ENCODE peak calls at places on chromosomes 2 and 18, in nine cellular contexts. H is HFF-Myc; T is GM23338; R is IMR-90; A is HCT116; I is CD8-positive, alpha-beta T cell; M is left lung; C is astrocyte of the spinal cord; G is WERI-Rb-1. D is an unnamed sample.

GRCh38 chr2:159094173-159094737 is 125.8 kb downstream of the TANC1 start:
- DNase-seq in H (peak), T (no peak), R (peak), A (no peak), I (no peak), M (peak), C (peak), G (no peak), D (peak)

GRCh38 chr18:49628119-49628518 is 66.3 kb downstream of the LIPG start:
- DNase-seq in H (no peak), T (no peak), R (no peak), A (no peak), I (no peak), M (no peak), C (no peak), G (no peak), D (no peak)

GRCh38 chr2:224666951-224667553 is 49.1 kb downstream of the CCDC195 start:
- DNase-seq in H (no peak), T (no peak), R (no peak), A (no peak), I (no peak), M (no peak), C (no peak), G (no peak), D (no peak)

GRCh38 chr2:238881353-238882082 is 33.6 kb downstream of the TWIST2 start:
- DNase-seq in H (no peak), T (no peak), R (no peak), A (no peak), I (no peak), M (no peak), C (no peak), G (no peak), D (no peak)

GRCh38 chr2:43040084-43040854 is 186.1 kb downstream of the ZFP36L2 start:
- DNase-seq in H (no peak), T (no peak), R (no peak), A (no peak), I (no peak), M (peak), C (no peak), G (no peak), D (no peak)

GRCh38 chr2:156339110-156339847 is 6.8 kb upstream of the NR4A2 start:
- DNase-seq in H (no peak), T (no peak), R (no peak), A (peak), I (no peak), M (no peak), C (no peak), G (no peak), D (no peak)

GRCh38 chr2:69177063-69177771 is 164.2 kb downstream of the ANTXR1 start:
- DNase-seq in H (peak), T (peak), R (peak), A (no peak), I (no peak), M (peak), C (peak), G (peak), D (no peak)

GRCh38 chr18:44723366-44723765 is 42.7 kb downstream of the SETBP1 start:
- DNase-seq in H (no peak), T (no peak), R (no peak), A (no peak), I (no peak), M (no peak), C (no peak), G (no peak), D (no peak)

GRCh38 chr2:109171444-109172334 is 42.7 kb downstream of the SH3RF3 start:
- DNase-seq in H (peak), T (no peak), R (peak), A (no peak), I (no peak), M (peak), C (peak), G (no peak), D (no peak)

GRCh38 chr2:148201075-148202004 is 180.4 kb downstream of the MBD5 start:
- DNase-seq in H (peak), T (peak), R (peak), A (peak), I (peak), M (no peak), C (peak), G (peak), D (no peak)

GRCh38 chr18:7070466-7070865 is 47.1 kb downstream of the LAMA1 start:
- DNase-seq in H (no peak), T (no peak), R (no peak), A (no peak), I (no peak), M (no peak), C (no peak), G (no peak), D (no peak)

GRCh38 chr2:173427887-173428683 is 73.4 kb downstream of the CDCA7 start:
- DNase-seq in H (peak), T (no peak), R (peak), A (no peak), I (no peak), M (no peak), C (peak), G (no peak), D (no peak)

DNA sequence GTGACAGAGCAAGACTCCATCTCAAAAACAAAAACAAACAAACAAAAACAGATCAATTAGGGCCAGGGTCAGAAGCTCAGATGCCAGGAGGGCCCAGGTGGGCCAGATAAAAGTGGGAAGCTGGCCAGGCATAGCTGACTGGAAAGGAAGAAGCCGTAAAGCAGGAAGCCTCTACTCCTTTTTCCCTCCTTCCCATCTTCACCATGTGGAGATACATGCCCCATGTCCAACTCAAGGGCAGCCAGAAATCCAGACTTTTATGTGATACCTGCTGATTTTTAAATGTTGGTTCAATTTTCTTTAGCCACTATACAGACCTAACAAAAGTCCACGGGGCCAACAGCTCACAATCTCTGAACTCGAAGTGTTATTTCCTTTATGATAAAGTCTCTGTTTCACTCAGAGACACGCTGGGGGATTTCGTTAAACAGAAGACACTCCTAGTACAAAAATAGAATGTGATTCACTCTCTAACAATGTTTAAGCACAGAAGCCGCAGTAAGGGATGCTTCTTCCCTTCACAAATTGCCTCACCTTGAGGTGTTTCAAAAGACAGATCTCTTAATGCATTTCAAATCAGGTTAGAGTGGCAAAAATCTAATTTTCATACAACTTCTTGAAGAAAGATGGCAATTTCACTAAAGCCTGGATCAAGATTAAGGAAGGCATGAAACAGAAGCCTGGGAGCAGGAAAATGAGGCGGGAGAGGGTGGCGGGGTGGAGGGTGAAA is 14.0 kb downstream of the TMEM247 start:
- DNase-seq in H (no peak), T (no peak), R (peak), A (no peak), I (no peak), M (no peak), C (peak), G (no peak), D (no peak)
- H3K4me3 ChIP-seq in H (no peak), T (no peak), R (no peak), A (no peak), I (no peak), M (no peak), C (no peak), G (no peak), D (no peak)

GRCh38 chr2:184067502-184067901 is 530.8 kb upstream of the ZNF804A start:
- DNase-seq in H (no peak), T (peak), R (no peak), A (no peak), I (no peak), M (no peak), C (no peak), G (no peak), D (no peak)
- TF ChIP-seq CTCF in H (no peak), T (peak), R (no peak), A (peak), I (no peak), M (no peak), C (no peak), G (no peak), D (peak)

GRCh38 chr2:229920011-229920781 is 1.6 kb downstream of the TRIP12 start:
- DNase-seq in H (no peak), T (no peak), R (no peak), A (no peak), I (peak), M (no peak), C (peak), G (peak), D (no peak)
- H3K4me3 ChIP-seq in H (peak), T (peak), R (peak), A (peak), I (peak), M (peak), C (peak), G (peak), D (peak)

GRCh38 chr18:48553236-48553635 is 14.4 kb downstream of the CTIF start:
- DNase-seq in H (peak), T (no peak), R (no peak), A (no peak), I (no peak), M (no peak), C (no peak), G (no peak), D (no peak)
- TF ChIP-seq CTCF in H (no peak), T (no peak), R (no peak), A (no peak), I (no peak), M (no peak), C (no peak), G (no peak), D (no peak)

DNA sequence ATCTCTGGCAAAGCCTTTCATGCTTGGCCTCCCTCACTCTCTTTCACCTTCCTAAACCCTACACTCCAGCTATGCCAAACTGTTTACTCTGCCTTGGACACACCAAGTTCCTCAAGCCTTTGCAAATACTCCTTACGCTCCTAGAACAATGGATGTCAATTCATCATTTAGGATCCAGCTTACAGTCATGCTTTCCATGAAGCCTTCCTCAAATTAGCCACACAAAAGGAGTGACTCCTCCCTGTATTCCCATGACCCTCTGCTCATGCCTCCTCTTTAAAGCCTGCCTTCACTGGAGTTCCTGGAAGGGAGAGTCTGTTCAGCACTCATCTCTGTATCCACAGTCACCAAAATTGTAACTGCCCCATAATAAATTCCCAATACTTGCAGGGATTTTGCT is 736 bp upstream of the EHD3 start:
- DNase-seq in H (no peak), T (no peak), R (no peak), A (no peak), I (no peak), M (no peak), C (peak), G (no peak), D (no peak)
- H3K4me3 ChIP-seq in H (no peak), T (no peak), R (no peak), A (no peak), I (peak), M (peak), C (no peak), G (no peak), D (peak)

DNA sequence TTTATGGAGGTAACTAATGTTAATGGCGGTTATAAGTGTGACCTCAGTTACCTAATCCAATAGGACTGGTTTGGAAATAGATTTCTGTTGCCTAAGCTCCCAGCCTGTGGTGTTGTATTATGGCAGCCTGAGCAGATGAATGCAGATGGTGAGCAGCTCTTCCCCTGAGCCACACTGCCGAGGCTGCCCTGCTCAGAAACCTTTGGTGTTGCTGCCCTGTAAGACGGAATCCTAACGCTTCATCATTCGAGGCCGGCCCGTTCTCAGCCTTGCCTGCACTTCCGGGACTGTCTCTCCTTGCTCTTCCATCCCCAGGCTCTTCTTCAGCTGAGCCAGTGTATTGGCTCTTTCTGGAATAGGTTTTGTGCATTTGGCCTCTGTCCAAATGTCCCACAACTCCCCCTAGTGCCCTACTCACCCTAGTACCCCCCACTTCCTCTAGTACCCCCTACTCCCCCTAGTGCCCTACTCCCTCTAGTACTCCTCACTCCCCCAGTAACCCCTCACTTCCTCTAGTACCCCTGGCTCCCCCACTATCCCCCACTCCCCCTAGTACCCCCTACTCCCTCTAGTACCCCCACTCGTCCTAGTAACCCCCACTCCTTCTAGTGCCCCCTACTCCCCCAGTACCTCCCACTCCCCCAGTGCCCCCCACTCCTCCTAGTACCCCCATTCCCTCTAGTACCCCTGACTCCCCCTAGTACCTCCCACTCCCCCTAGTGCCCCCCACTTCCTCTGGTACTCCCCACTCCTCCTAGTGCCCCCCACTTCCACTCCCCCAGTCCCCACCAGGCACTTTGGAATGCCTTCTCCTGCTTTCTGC is 106.0 kb upstream of the TAF1B start:
- DNase-seq in H (no peak), T (no peak), R (peak), A (no peak), I (no peak), M (no peak), C (peak), G (no peak), D (no peak)
- TF ChIP-seq CTCF in H (peak), T (no peak), R (peak), A (no peak), I (no peak), M (no peak), C (peak), G (peak), D (peak)

DNA sequence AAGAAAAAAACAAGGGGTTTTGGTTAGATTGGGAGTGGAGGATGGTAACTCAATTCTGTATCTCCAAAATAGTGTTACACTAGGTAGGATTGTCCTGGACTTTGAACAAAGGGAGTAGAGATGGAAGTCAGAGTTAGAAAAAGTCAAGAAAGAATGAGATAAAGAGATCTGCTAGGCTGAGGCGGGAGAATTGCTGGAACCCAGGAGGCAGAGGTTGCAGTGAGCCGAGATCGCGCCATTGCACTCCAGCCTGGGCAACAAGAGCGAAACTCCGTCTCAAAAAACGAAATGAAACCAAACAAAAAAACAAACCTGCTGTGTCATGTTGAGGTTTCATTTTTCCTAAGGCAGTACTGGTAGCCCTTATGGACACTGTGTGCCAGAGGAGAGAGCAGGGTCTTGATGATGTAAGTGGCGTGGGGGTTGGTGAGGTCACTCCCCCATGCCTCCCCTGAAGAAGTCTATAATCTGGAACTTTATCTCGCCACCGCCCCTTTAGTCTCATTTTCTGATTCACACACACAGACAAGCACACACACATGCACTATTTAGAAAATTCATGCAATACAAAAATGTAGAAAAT is 10.5 kb downstream of the DRC1 start:
- DNase-seq in H (no peak), T (no peak), R (no peak), A (no peak), I (no peak), M (no peak), C (no peak), G (no peak), D (no peak)
- H3K4me3 ChIP-seq in H (no peak), T (no peak), R (no peak), A (no peak), I (no peak), M (peak), C (no peak), G (no peak), D (no peak)

GRCh38 chr2:79529636-79530035 is 16.8 kb downstream of the CTNNA2 start:
- DNase-seq in H (no peak), T (no peak), R (no peak), A (no peak), I (no peak), M (no peak), C (no peak), G (no peak), D (no peak)

DNA sequence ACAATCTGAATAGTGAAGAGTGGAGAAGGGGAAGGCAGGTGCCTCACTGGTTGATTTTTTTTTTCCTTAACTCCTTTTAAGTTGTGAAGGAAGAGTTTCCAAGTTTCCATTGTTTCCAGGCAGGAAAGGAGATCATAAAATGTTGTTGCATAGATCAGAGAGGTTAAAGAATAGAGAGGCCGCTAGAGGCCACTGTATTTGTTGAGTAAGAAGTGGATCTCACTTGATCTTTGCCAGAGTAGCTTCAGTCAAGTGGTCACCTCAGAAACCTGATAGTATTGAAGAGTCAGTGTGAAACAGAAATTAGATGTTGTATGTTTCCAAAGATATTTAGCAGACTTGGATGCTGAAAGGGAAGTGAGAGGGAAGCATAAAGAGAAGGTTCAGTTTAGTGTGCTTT is 17.6 kb downstream of the CTNNA2 start:
- DNase-seq in H (no peak), T (peak), R (no peak), A (no peak), I (no peak), M (no peak), C (peak), G (no peak), D (no peak)
- TF ChIP-seq CTCF in H (no peak), T (peak), R (peak), A (no peak), I (no peak), M (no peak), C (no peak), G (peak), D (peak)

GRCh38 chr2:58878778-58879177 is 637.7 kb upstream of the FANCL start:
- DNase-seq in H (no peak), T (no peak), R (no peak), A (no peak), I (no peak), M (no peak), C (no peak), G (no peak), D (no peak)
- H3K4me3 ChIP-seq in H (no peak), T (no peak), R (no peak), A (no peak), I (no peak), M (no peak), C (no peak), G (no peak), D (no peak)

GRCh38 chr2:136801628-136802027 is 36.3 kb downstream of the THSD7B start:
- DNase-seq in H (no peak), T (no peak), R (no peak), A (no peak), I (no peak), M (no peak), C (no peak), G (no peak), D (no peak)

GRCh38 chr2:136796339-136796738 is 31.0 kb downstream of the THSD7B start:
- DNase-seq in H (no peak), T (peak), R (no peak), A (no peak), I (no peak), M (no peak), C (no peak), G (no peak), D (no peak)
- TF ChIP-seq CTCF in H (no peak), T (peak), R (no peak), A (peak), I (no peak), M (no peak), C (no peak), G (no peak), D (peak)